ENCODE peak calls at places on chromosomes 13 and 19, in nine cellular contexts. B is ovary, D is AG04450, T is nephron progenitor cell, Y is left lung, I is astrocyte of the spinal cord, Z is tibial artery, G is GM10248, M is heart right ventricle. X is an unnamed sample.

GRCh38 chr19:3801412-3802096 is 15.4 kb upstream of the MATK start:
- DNase-seq in B (peak), D (no peak), T (peak), Y (peak), I (no peak), Z (no peak), G (peak), M (peak), X (no peak)

GRCh38 chr13:113364933-113365371 is 1.0 kb upstream of the GRTP1 start:
- DNase-seq in B (peak), D (no peak), T (peak), Y (no peak), I (no peak), Z (no peak), G (no peak), M (no peak), X (no peak)

GRCh38 chr19:20912973-20913372 is 10.1 kb upstream of the ZNF85 start:
- DNase-seq in B (no peak), D (no peak), T (no peak), Y (no peak), I (no peak), Z (no peak), G (no peak), M (no peak), X (no peak)

GRCh38 chr13:37531054-37531453 is 67.5 kb downstream of the POSTN start:
- DNase-seq in B (no peak), D (no peak), T (no peak), Y (no peak), I (peak), Z (no peak), G (no peak), M (no peak), X (no peak)

GRCh38 chr13:97199451-97199850 is 22.7 kb upstream of the MBNL2 start:
- DNase-seq in B (no peak), D (no peak), T (no peak), Y (no peak), I (no peak), Z (no peak), G (no peak), M (no peak), X (no peak)

GRCh38 chr13:75416327-75417005 is 65.5 kb downstream of the TBC1D4 start:
- DNase-seq in B (no peak), D (no peak), T (no peak), Y (no peak), I (no peak), Z (no peak), G (no peak), M (no peak), X (no peak)

GRCh38 chr19:34308381-34309367 is 54.3 kb downstream of the GARRE1 start:
- DNase-seq in B (no peak), D (no peak), T (no peak), Y (no peak), I (no peak), Z (no peak), G (no peak), M (no peak), X (no peak)

GRCh38 chr13:36475468-36475867 is 43.2 kb downstream of the CCNA1 start:
- DNase-seq in B (no peak), D (no peak), T (no peak), Y (no peak), I (no peak), Z (no peak), G (no peak), M (no peak), X (no peak)

GRCh38 chr13:94251801-94252200 is 227.7 kb downstream of the DCT start:
- DNase-seq in B (peak), D (no peak), T (no peak), Y (no peak), I (peak), Z (no peak), G (no peak), M (peak), X (no peak)

GRCh38 chr19:6801397-6802086 is 29.0 kb downstream of the VAV1 start:
- DNase-seq in B (no peak), D (no peak), T (no peak), Y (peak), I (no peak), Z (peak), G (peak), M (peak), X (peak)

GRCh38 chr19:608155-609000 is 18.7 kb downstream of the HCN2 start:
- DNase-seq in B (no peak), D (no peak), T (no peak), Y (no peak), I (no peak), Z (no peak), G (no peak), M (no peak), X (no peak)

GRCh38 chr13:24627090-24627714 is 53.0 kb upstream of the ATP12A start:
- DNase-seq in B (no peak), D (no peak), T (peak), Y (no peak), I (no peak), Z (no peak), G (no peak), M (no peak), X (no peak)

GRCh38 chr13:20125783-20126165 is 35.1 kb downstream of the GJA3 start:
- DNase-seq in B (no peak), D (no peak), T (no peak), Y (no peak), I (no peak), Z (no peak), G (no peak), M (no peak), X (no peak)

GRCh38 chr19:41364546-41365391 is 820 bp upstream of the B9D2 start:
- DNase-seq in B (no peak), D (no peak), T (no peak), Y (no peak), I (no peak), Z (no peak), G (no peak), M (no peak), X (no peak)

GRCh38 chr13:113654591-113655357 is 3.2 kb downstream of the ATP4B start:
- DNase-seq in B (peak), D (no peak), T (no peak), Y (peak), I (no peak), Z (no peak), G (no peak), M (no peak), X (no peak)

GRCh38 chr13:101596803-101597202 is 144.3 kb downstream of the ITGBL1 start:
- DNase-seq in B (no peak), D (no peak), T (no peak), Y (no peak), I (no peak), Z (no peak), G (no peak), M (no peak), X (no peak)

GRCh38 chr19:4100647-4101495 is 23.1 kb downstream of the MAP2K2 start:
- DNase-seq in B (no peak), D (no peak), T (no peak), Y (no peak), I (no peak), Z (no peak), G (no peak), M (no peak), X (no peak)

GRCh38 chr19:15812059-15812722 is 3.3 kb downstream of the OR10H1 start:
- DNase-seq in B (no peak), D (no peak), T (no peak), Y (no peak), I (no peak), Z (no peak), G (no peak), M (no peak), X (no peak)
- TF ChIP-seq CTCF in B (no peak), D (no peak), T (no peak), Y (no peak), I (no peak), Z (no peak), G (peak), M (no peak), X (no peak)

DNA sequence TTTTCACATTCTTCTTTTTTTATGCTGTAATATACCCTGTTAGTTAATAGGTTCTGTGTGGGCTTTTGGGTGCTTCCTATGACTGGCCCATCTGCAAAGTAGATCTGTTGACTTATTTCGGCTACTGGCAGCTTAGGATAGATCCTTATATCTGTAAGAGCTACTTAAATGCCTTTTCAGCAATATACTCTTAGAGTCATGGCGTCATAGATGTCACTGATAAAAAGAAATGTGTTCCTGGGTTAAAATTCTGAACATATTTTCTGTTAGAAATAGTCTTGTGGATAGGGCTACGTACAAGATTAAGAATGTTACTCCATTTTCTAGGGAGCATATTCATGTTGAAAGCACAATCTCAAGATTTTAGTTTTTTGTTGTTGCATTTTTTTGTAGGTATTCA is 4.7 kb downstream of the AKAP11 start:
- DNase-seq in B (no peak), D (no peak), T (no peak), Y (no peak), I (no peak), Z (no peak), G (no peak), M (no peak), X (no peak)
- TF ChIP-seq CTCF in B (no peak), D (no peak), T (no peak), Y (no peak), I (no peak), Z (no peak), G (no peak), M (no peak), X (no peak)

DNA sequence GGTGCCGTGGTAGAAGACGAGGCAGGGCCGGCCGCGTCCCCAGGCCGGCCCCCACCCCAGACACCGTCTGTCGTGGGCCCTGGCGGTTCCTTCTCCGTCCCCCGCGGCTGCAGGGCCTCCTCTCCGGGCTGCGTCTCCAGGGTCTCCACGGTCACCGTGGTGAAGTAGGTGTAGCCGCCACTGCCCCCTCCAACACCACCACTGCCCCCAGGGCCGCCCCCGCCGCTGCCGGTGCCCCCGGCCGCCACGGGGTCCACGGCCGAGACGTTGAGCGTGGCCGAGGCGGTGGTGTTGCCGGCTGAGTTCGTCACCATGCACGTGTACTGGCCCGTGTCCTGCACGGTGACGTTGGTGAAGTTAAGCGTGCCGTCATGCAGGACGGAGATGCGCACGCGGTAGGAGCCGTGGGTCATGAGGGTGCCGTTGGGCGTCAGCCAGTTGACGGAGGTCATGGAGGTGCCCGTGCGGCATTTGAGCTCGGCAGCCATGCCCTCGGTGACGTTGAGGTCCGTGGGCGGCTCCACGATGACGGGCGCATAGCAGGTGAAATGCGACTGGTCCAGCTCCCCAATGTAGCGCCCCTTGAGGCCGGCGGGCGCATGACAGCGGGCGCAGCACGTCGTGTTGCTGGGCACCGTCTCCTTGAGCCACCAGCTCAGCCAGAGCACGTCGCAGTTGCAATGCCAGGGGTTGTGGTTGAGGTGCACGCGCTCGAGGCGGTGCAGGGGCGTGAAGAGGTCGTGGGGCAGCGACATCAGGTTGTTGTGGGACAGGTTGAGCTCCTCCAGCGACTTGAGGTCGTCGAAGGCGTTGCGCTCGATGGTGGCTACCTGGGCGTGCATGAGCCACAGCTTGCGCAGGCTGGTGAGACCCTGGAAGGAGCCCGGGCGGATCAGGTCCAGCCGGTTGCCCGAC is 4.6 kb upstream of the ASPDH start:
- DNase-seq in B (no peak), D (no peak), T (no peak), Y (no peak), I (no peak), Z (no peak), G (no peak), M (no peak), X (no peak)
- TF ChIP-seq CTCF in B (no peak), D (no peak), T (no peak), Y (no peak), I (no peak), Z (no peak), G (no peak), M (no peak), X (no peak)

DNA sequence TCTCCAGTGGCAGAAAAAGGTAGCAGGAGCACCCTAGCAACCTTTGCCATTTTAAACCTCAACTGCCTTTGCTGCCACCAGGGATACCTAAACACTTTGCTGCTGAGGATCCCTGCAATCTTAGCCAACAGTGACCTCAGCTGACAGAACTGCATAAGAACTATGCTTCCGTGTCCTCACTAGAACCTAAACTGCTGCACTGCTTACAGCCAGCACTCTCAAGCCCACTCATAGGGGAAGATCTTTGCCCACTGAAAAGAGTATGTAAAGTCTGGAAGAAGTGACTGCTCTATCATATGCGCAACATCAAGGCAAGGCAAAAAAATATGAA is 270.0 kb upstream of the PCDH20 start:
- DNase-seq in B (no peak), D (no peak), T (peak), Y (no peak), I (peak), Z (no peak), G (no peak), M (no peak), X (no peak)
- TF ChIP-seq CTCF in B (no peak), D (no peak), T (peak), Y (no peak), I (peak), Z (no peak), G (no peak), M (no peak), X (no peak)

GRCh38 chr13:32791545-32792172 is 205.4 kb downstream of the PDS5B start:
- DNase-seq in B (no peak), D (no peak), T (no peak), Y (no peak), I (peak), Z (no peak), G (peak), M (no peak), X (no peak)

DNA sequence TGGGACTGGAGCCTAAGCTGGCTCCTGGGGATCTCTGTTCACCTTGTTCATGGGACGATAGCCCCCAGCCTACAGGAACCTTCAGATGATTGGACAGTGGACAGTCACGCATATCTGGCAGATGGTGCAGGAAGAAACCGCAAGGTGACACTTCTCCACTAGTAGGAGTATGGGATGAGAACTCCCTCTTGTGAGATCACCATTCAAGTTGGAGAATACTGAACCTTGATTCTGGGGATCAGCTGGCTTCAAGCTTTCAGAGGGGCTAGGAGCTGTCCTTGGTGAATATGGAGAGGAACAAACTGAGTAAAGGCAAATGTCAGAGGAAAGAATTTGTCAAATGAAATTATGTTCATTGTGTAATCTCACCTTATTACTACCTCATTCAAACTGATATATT is 204.5 kb downstream of the PDS5B start:
- DNase-seq in B (no peak), D (no peak), T (no peak), Y (no peak), I (no peak), Z (no peak), G (no peak), M (no peak), X (no peak)
- TF ChIP-seq CTCF in B (no peak), D (peak), T (no peak), Y (no peak), I (no peak), Z (no peak), G (no peak), M (no peak), X (no peak)

GRCh38 chr19:18322759-18323460 is at the start of gene LSM4:
- DNase-seq in B (peak), D (peak), T (peak), Y (peak), I (peak), Z (peak), G (peak), M (peak), X (peak)
- TF ChIP-seq CTCF in B (no peak), D (peak), T (no peak), Y (no peak), I (peak), Z (no peak), G (peak), M (no peak), X (no peak)

GRCh38 chr13:111556496-111556895 is 236.1 kb downstream of the TEX29 start:
- DNase-seq in B (no peak), D (no peak), T (no peak), Y (no peak), I (no peak), Z (no peak), G (no peak), M (no peak), X (no peak)
- TF ChIP-seq CTCF in B (no peak), D (no peak), T (no peak), Y (no peak), I (no peak), Z (no peak), G (no peak), M (no peak), X (no peak)

DNA sequence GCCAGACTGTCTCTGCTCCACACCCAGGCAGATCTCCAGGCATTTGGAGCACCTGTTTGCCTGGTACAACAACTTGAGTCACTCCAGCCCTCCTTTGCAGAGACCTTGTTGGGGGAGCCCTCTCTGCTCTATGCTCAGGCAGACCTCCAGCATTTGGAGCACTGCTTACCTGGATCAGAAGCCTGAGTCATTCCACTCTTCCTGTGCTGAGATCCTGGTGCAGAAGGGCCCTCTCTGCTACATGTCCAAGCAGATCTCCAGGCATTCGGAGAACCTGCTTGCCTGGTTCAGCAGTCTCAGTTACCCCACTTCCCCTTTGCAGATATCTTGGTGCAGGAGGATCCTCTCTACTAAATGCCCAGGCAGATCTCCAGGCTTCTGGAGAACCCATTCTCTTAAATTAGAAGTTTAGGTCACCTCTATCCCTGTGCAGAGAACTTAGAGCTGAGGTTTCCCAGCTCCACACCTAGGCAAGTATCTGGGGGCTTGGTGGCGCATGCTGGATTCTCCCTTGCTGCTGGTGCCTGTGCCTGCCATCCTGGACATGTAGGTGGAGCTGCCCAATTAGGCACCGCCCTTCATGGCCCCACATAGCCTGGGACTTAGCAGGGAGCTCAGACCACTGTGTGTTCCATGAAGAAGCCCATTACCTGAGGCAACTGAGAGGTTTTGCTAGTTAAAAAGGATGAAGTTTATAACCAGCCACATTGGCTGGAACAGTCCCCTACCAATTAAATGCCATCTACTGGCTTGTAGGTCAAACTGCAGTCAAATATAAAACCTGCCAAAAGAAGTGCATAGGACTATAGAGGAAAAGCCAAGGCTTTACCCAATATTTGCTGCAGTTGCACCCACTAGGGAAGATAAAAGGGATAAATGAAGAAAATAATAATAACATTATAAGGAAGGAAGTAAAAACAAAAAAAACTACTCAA is 97.6 kb upstream of the SLITRK6 start:
- DNase-seq in B (no peak), D (no peak), T (no peak), Y (no peak), I (no peak), Z (no peak), G (no peak), M (no peak), X (no peak)
- TF ChIP-seq CTCF in B (no peak), D (peak), T (peak), Y (no peak), I (peak), Z (no peak), G (no peak), M (no peak), X (no peak)

X was measured in omental fat pad.